ENCODE peak calls at places on chromosomes 12 and 14, in seven cellular contexts. O is non-pigmented ciliary epithelial cell; I is GF-D8; H is myocyte; G is NCI-H1092 treated with DMSO at 0.1 percent for 48 hours; W is stimulated activated CD8-positive, alpha-beta memory T cell treated with anti-CD3 and anti-CD28 coated beads, Interleukin-7, amount 100 ng/mL, for 1 hour; Y is vagina. P is an unnamed sample.

GRCh38 chr14:59964251-59965007 is 44.5 kb downstream of the LRRC9 start:
- DNase-seq in W (no peak), G (no peak), H (peak), O (no peak), Y (no peak), I (no peak), P (no peak)

GRCh38 chr12:11675952-11676505 is 26.6 kb downstream of the ETV6 start:
- DNase-seq in W (no peak), I (no peak), O (no peak), G (no peak), Y (no peak), H (no peak), P (peak)

GRCh38 chr12:7787574-7788315 is 1.5 kb upstream of the NANOG start:
- DNase-seq in O (no peak), H (no peak), G (no peak), W (no peak), I (no peak), Y (no peak), P (no peak)

GRCh38 chr12:90959538-90960139 is 4.7 kb upstream of the CCER1 start:
- DNase-seq in W (no peak), O (no peak), H (peak), G (peak), Y (no peak), I (no peak), P (no peak)

GRCh38 chr14:39563361-39563760 is 131.1 kb upstream of the FBXO33 start:
- DNase-seq in H (no peak), O (no peak), Y (no peak), W (no peak), G (no peak), I (no peak), P (no peak)

GRCh38 chr12:98635657-98636323 is 8.8 kb downstream of the IKBIP start:
- DNase-seq in I (no peak), W (no peak), Y (no peak), H (peak), G (peak), O (peak), P (peak)

GRCh38 chr14:65286443-65286842 is 126.1 kb upstream of the FUT8 start:
- DNase-seq in O (no peak), I (no peak), G (no peak), W (no peak), H (no peak), Y (no peak), P (no peak)

GRCh38 chr12:50981319-50982239 is 29.2 kb downstream of the HIGD1C start:
- DNase-seq in G (no peak), H (no peak), W (no peak), I (no peak), O (no peak), Y (no peak), P (no peak)

GRCh38 chr14:66443785-66444184 is 42.4 kb upstream of the CCDC196 start:
- DNase-seq in H (no peak), Y (no peak), I (no peak), W (no peak), G (no peak), O (no peak), P (no peak)

GRCh38 chr12:89370411-89370810 is 18.1 kb upstream of the DUSP6 start:
- DNase-seq in I (no peak), Y (no peak), H (no peak), O (no peak), W (no peak), G (no peak), P (no peak)